ENCODE peak calls at places on chromosomes 3 and 15, in seven cellular contexts. One of them, this sample, is unnamed.

GRCh38 chr3:15386352-15386751 is 41.0 kb downstream of the METTL6 start:
- DNase-seq in stimulated activated CD8-positive, alpha-beta memory T cell treated with anti-CD3 and anti-CD28 coated beads, Interleukin-15, amount 100 ng/mL, for 1 hour: no peak
- DNase-seq in left ventricle myocardium inferior: no peak
- DNase-seq in stimulated activated naive B cell treated with anti-CD40 and anti-IgM and Interleukin-4, amounts not matched to agents 10 μg/mL and 1 μg/mL and 100 μg/mL, for 72 hours: no peak
- DNase-seq in T47D: no peak
- DNase-seq in kidney epithelial cell: no peak
- DNase-seq in pulmonary artery endothelial cell: no peak
- DNase-seq in this sample: no peak

GRCh38 chr15:67300266-67300914 is 45.8 kb downstream of the IQCH start:
- DNase-seq in T47D: no peak
- DNase-seq in left ventricle myocardium inferior: no peak
- DNase-seq in kidney epithelial cell: no peak
- DNase-seq in stimulated activated naive B cell treated with anti-CD40 and anti-IgM and Interleukin-4, amounts not matched to agents 10 μg/mL and 1 μg/mL and 100 μg/mL, for 72 hours: no peak
- DNase-seq in pulmonary artery endothelial cell: no peak
- DNase-seq in stimulated activated CD8-positive, alpha-beta memory T cell treated with anti-CD3 and anti-CD28 coated beads, Interleukin-15, amount 100 ng/mL, for 1 hour: no peak
- DNase-seq in this sample: no peak

GRCh38 chr15:50876260-50876988 is 32.1 kb upstream of the AP4E1 start:
- DNase-seq in left ventricle myocardium inferior: no peak
- DNase-seq in kidney epithelial cell: no peak
- DNase-seq in pulmonary artery endothelial cell: no peak
- DNase-seq in T47D: no peak
- DNase-seq in stimulated activated CD8-positive, alpha-beta memory T cell treated with anti-CD3 and anti-CD28 coated beads, Interleukin-15, amount 100 ng/mL, for 1 hour: no peak
- DNase-seq in stimulated activated naive B cell treated with anti-CD40 and anti-IgM and Interleukin-4, amounts not matched to agents 10 μg/mL and 1 μg/mL and 100 μg/mL, for 72 hours: no peak
- DNase-seq in this sample: peak; percentile 38

GRCh38 chr15:30905821-30906220 is 2.1 kb downstream of the FAN1 start:
- DNase-seq in T47D: peak; percentile 10
- DNase-seq in stimulated activated CD8-positive, alpha-beta memory T cell treated with anti-CD3 and anti-CD28 coated beads, Interleukin-15, amount 100 ng/mL, for 1 hour: no peak
- DNase-seq in pulmonary artery endothelial cell: no peak
- DNase-seq in kidney epithelial cell: no peak
- DNase-seq in stimulated activated naive B cell treated with anti-CD40 and anti-IgM and Interleukin-4, amounts not matched to agents 10 μg/mL and 1 μg/mL and 100 μg/mL, for 72 hours: no peak
- DNase-seq in left ventricle myocardium inferior: no peak
- DNase-seq in this sample: no peak

GRCh38 chr3:72273615-72274014 is 488.7 kb upstream of the PROK2 start:
- DNase-seq in kidney epithelial cell: peak; percentile 60
- DNase-seq in left ventricle myocardium inferior: no peak
- DNase-seq in T47D: no peak
- DNase-seq in stimulated activated naive B cell treated with anti-CD40 and anti-IgM and Interleukin-4, amounts not matched to agents 10 μg/mL and 1 μg/mL and 100 μg/mL, for 72 hours: no peak
- DNase-seq in pulmonary artery endothelial cell: no peak
- DNase-seq in stimulated activated CD8-positive, alpha-beta memory T cell treated with anti-CD3 and anti-CD28 coated beads, Interleukin-15, amount 100 ng/mL, for 1 hour: no peak
- DNase-seq in this sample: no peak

GRCh38 chr3:196774191-196774820 is 34.6 kb downstream of the PAK2 start:
- DNase-seq in T47D: no peak
- DNase-seq in pulmonary artery endothelial cell: peak; percentile 20
- DNase-seq in left ventricle myocardium inferior: no peak
- DNase-seq in kidney epithelial cell: no peak
- DNase-seq in stimulated activated CD8-positive, alpha-beta memory T cell treated with anti-CD3 and anti-CD28 coated beads, Interleukin-15, amount 100 ng/mL, for 1 hour: no peak
- DNase-seq in stimulated activated naive B cell treated with anti-CD40 and anti-IgM and Interleukin-4, amounts not matched to agents 10 μg/mL and 1 μg/mL and 100 μg/mL, for 72 hours: no peak
- DNase-seq in this sample: no peak

GRCh38 chr15:70902105-70902504 is 9.5 kb downstream of the LRRC49 start:
- DNase-seq in left ventricle myocardium inferior: no peak
- DNase-seq in stimulated activated CD8-positive, alpha-beta memory T cell treated with anti-CD3 and anti-CD28 coated beads, Interleukin-15, amount 100 ng/mL, for 1 hour: no peak
- DNase-seq in pulmonary artery endothelial cell: peak; percentile 51
- DNase-seq in kidney epithelial cell: peak; percentile 63
- DNase-seq in stimulated activated naive B cell treated with anti-CD40 and anti-IgM and Interleukin-4, amounts not matched to agents 10 μg/mL and 1 μg/mL and 100 μg/mL, for 72 hours: no peak
- DNase-seq in T47D: no peak
- DNase-seq in this sample: no peak

GRCh38 chr3:105398407-105398806 is 31.7 kb downstream of the ALCAM start:
- DNase-seq in pulmonary artery endothelial cell: no peak
- DNase-seq in kidney epithelial cell: no peak
- DNase-seq in stimulated activated CD8-positive, alpha-beta memory T cell treated with anti-CD3 and anti-CD28 coated beads, Interleukin-15, amount 100 ng/mL, for 1 hour: no peak
- DNase-seq in stimulated activated naive B cell treated with anti-CD40 and anti-IgM and Interleukin-4, amounts not matched to agents 10 μg/mL and 1 μg/mL and 100 μg/mL, for 72 hours: no peak
- DNase-seq in left ventricle myocardium inferior: no peak
- DNase-seq in T47D: no peak
- DNase-seq in this sample: no peak

GRCh38 chr3:70201975-70202374 is 110.5 kb downstream of the MDFIC2 start:
- DNase-seq in pulmonary artery endothelial cell: no peak
- DNase-seq in left ventricle myocardium inferior: no peak
- DNase-seq in kidney epithelial cell: no peak
- DNase-seq in stimulated activated CD8-positive, alpha-beta memory T cell treated with anti-CD3 and anti-CD28 coated beads, Interleukin-15, amount 100 ng/mL, for 1 hour: no peak
- DNase-seq in stimulated activated naive B cell treated with anti-CD40 and anti-IgM and Interleukin-4, amounts not matched to agents 10 μg/mL and 1 μg/mL and 100 μg/mL, for 72 hours: no peak
- DNase-seq in T47D: no peak
- DNase-seq in this sample: no peak

GRCh38 chr15:77836116-77836798 is 203.5 kb upstream of the LINGO1 start:
- DNase-seq in stimulated activated naive B cell treated with anti-CD40 and anti-IgM and Interleukin-4, amounts not matched to agents 10 μg/mL and 1 μg/mL and 100 μg/mL, for 72 hours: no peak
- DNase-seq in left ventricle myocardium inferior: no peak
- DNase-seq in T47D: peak; percentile 50
- DNase-seq in stimulated activated CD8-positive, alpha-beta memory T cell treated with anti-CD3 and anti-CD28 coated beads, Interleukin-15, amount 100 ng/mL, for 1 hour: no peak
- DNase-seq in pulmonary artery endothelial cell: no peak
- DNase-seq in kidney epithelial cell: no peak
- DNase-seq in this sample: no peak

GRCh38 chr3:72591522-72592421 is 256.5 kb downstream of the SHQ1 start:
- DNase-seq in stimulated activated CD8-positive, alpha-beta memory T cell treated with anti-CD3 and anti-CD28 coated beads, Interleukin-15, amount 100 ng/mL, for 1 hour: no peak
- DNase-seq in left ventricle myocardium inferior: peak; percentile 20
- DNase-seq in pulmonary artery endothelial cell: no peak
- DNase-seq in stimulated activated naive B cell treated with anti-CD40 and anti-IgM and Interleukin-4, amounts not matched to agents 10 μg/mL and 1 μg/mL and 100 μg/mL, for 72 hours: no peak
- DNase-seq in T47D: peak; percentile 22
- DNase-seq in kidney epithelial cell: peak; percentile 73
- DNase-seq in this sample: no peak

GRCh38 chr3:179956416-179956830 is 80.3 kb downstream of the PEX5L start:
- DNase-seq in stimulated activated naive B cell treated with anti-CD40 and anti-IgM and Interleukin-4, amounts not matched to agents 10 μg/mL and 1 μg/mL and 100 μg/mL, for 72 hours: no peak
- DNase-seq in left ventricle myocardium inferior: no peak
- DNase-seq in stimulated activated CD8-positive, alpha-beta memory T cell treated with anti-CD3 and anti-CD28 coated beads, Interleukin-15, amount 100 ng/mL, for 1 hour: no peak
- DNase-seq in T47D: no peak
- DNase-seq in kidney epithelial cell: no peak
- DNase-seq in pulmonary artery endothelial cell: no peak
- DNase-seq in this sample: peak; percentile 67

GRCh38 chr3:187066228-187066995 is 72.9 kb downstream of the RPL39L start:
- DNase-seq in kidney epithelial cell: no peak
- DNase-seq in pulmonary artery endothelial cell: no peak
- DNase-seq in stimulated activated CD8-positive, alpha-beta memory T cell treated with anti-CD3 and anti-CD28 coated beads, Interleukin-15, amount 100 ng/mL, for 1 hour: no peak
- DNase-seq in stimulated activated naive B cell treated with anti-CD40 and anti-IgM and Interleukin-4, amounts not matched to agents 10 μg/mL and 1 μg/mL and 100 μg/mL, for 72 hours: peak; percentile 50
- DNase-seq in left ventricle myocardium inferior: no peak
- DNase-seq in T47D: peak; percentile 95
- DNase-seq in this sample: peak; percentile 60

GRCh38 chr15:26631894-26632293 is 141.0 kb downstream of the GABRB3 start:
- DNase-seq in T47D: no peak
- DNase-seq in stimulated activated CD8-positive, alpha-beta memory T cell treated with anti-CD3 and anti-CD28 coated beads, Interleukin-15, amount 100 ng/mL, for 1 hour: no peak
- DNase-seq in stimulated activated naive B cell treated with anti-CD40 and anti-IgM and Interleukin-4, amounts not matched to agents 10 μg/mL and 1 μg/mL and 100 μg/mL, for 72 hours: no peak
- DNase-seq in left ventricle myocardium inferior: no peak
- DNase-seq in kidney epithelial cell: no peak
- DNase-seq in pulmonary artery endothelial cell: no peak
- DNase-seq in this sample: no peak

GRCh38 chr3:125110016-125110875 is 54.4 kb upstream of the HEG1 start:
- DNase-seq in T47D: no peak
- DNase-seq in kidney epithelial cell: peak; percentile 76
- DNase-seq in stimulated activated naive B cell treated with anti-CD40 and anti-IgM and Interleukin-4, amounts not matched to agents 10 μg/mL and 1 μg/mL and 100 μg/mL, for 72 hours: no peak
- DNase-seq in stimulated activated CD8-positive, alpha-beta memory T cell treated with anti-CD3 and anti-CD28 coated beads, Interleukin-15, amount 100 ng/mL, for 1 hour: no peak
- DNase-seq in left ventricle myocardium inferior: no peak
- DNase-seq in pulmonary artery endothelial cell: no peak
- DNase-seq in this sample: no peak

GRCh38 chr3:100245932-100246331 is 14.9 kb upstream of the TBC1D23 start:
- DNase-seq in kidney epithelial cell: no peak
- DNase-seq in left ventricle myocardium inferior: no peak
- DNase-seq in pulmonary artery endothelial cell: no peak
- DNase-seq in T47D: no peak
- DNase-seq in stimulated activated CD8-positive, alpha-beta memory T cell treated with anti-CD3 and anti-CD28 coated beads, Interleukin-15, amount 100 ng/mL, for 1 hour: no peak
- DNase-seq in stimulated activated naive B cell treated with anti-CD40 and anti-IgM and Interleukin-4, amounts not matched to agents 10 μg/mL and 1 μg/mL and 100 μg/mL, for 72 hours: no peak
- DNase-seq in this sample: no peak

GRCh38 chr3:156341324-156341723 is 213.6 kb downstream of the SSR3 start:
- DNase-seq in T47D: no peak
- DNase-seq in stimulated activated CD8-positive, alpha-beta memory T cell treated with anti-CD3 and anti-CD28 coated beads, Interleukin-15, amount 100 ng/mL, for 1 hour: no peak
- DNase-seq in stimulated activated naive B cell treated with anti-CD40 and anti-IgM and Interleukin-4, amounts not matched to agents 10 μg/mL and 1 μg/mL and 100 μg/mL, for 72 hours: no peak
- DNase-seq in pulmonary artery endothelial cell: no peak
- DNase-seq in left ventricle myocardium inferior: no peak
- DNase-seq in kidney epithelial cell: no peak
- DNase-seq in this sample: no peak

GRCh38 chr15:60652870-60653269 is 173.9 kb upstream of the ICE2 start:
- DNase-seq in stimulated activated CD8-positive, alpha-beta memory T cell treated with anti-CD3 and anti-CD28 coated beads, Interleukin-15, amount 100 ng/mL, for 1 hour: no peak
- DNase-seq in left ventricle myocardium inferior: no peak
- DNase-seq in kidney epithelial cell: no peak
- DNase-seq in T47D: no peak
- DNase-seq in stimulated activated naive B cell treated with anti-CD40 and anti-IgM and Interleukin-4, amounts not matched to agents 10 μg/mL and 1 μg/mL and 100 μg/mL, for 72 hours: no peak
- DNase-seq in pulmonary artery endothelial cell: no peak
- DNase-seq in this sample: no peak

GRCh38 chr3:13626915-13627460 is 78.1 kb downstream of the FBLN2 start:
- DNase-seq in kidney epithelial cell: no peak
- DNase-seq in T47D: no peak
- DNase-seq in stimulated activated CD8-positive, alpha-beta memory T cell treated with anti-CD3 and anti-CD28 coated beads, Interleukin-15, amount 100 ng/mL, for 1 hour: no peak
- DNase-seq in stimulated activated naive B cell treated with anti-CD40 and anti-IgM and Interleukin-4, amounts not matched to agents 10 μg/mL and 1 μg/mL and 100 μg/mL, for 72 hours: no peak
- DNase-seq in left ventricle myocardium inferior: no peak
- DNase-seq in pulmonary artery endothelial cell: no peak
- DNase-seq in this sample: no peak

GRCh38 chr3:24510030-24510648 is 15.5 kb upstream of the THRB start:
- DNase-seq in stimulated activated CD8-positive, alpha-beta memory T cell treated with anti-CD3 and anti-CD28 coated beads, Interleukin-15, amount 100 ng/mL, for 1 hour: no peak
- DNase-seq in pulmonary artery endothelial cell: no peak
- DNase-seq in left ventricle myocardium inferior: no peak
- DNase-seq in kidney epithelial cell: no peak
- DNase-seq in T47D: no peak
- DNase-seq in stimulated activated naive B cell treated with anti-CD40 and anti-IgM and Interleukin-4, amounts not matched to agents 10 μg/mL and 1 μg/mL and 100 μg/mL, for 72 hours: no peak
- DNase-seq in this sample: no peak

GRCh38 chr3:98596902-98597500 is 3.6 kb upstream of the CPOX start:
- DNase-seq in kidney epithelial cell: no peak
- DNase-seq in pulmonary artery endothelial cell: no peak
- DNase-seq in left ventricle myocardium inferior: no peak
- DNase-seq in T47D: peak; percentile 49
- DNase-seq in stimulated activated CD8-positive, alpha-beta memory T cell treated with anti-CD3 and anti-CD28 coated beads, Interleukin-15, amount 100 ng/mL, for 1 hour: no peak
- DNase-seq in stimulated activated naive B cell treated with anti-CD40 and anti-IgM and Interleukin-4, amounts not matched to agents 10 μg/mL and 1 μg/mL and 100 μg/mL, for 72 hours: no peak
- DNase-seq in this sample: no peak

GRCh38 chr15:93042211-93042610 is 46.8 kb downstream of the RGMA start:
- DNase-seq in kidney epithelial cell: no peak
- DNase-seq in pulmonary artery endothelial cell: no peak
- DNase-seq in stimulated activated CD8-positive, alpha-beta memory T cell treated with anti-CD3 and anti-CD28 coated beads, Interleukin-15, amount 100 ng/mL, for 1 hour: no peak
- DNase-seq in T47D: no peak
- DNase-seq in stimulated activated naive B cell treated with anti-CD40 and anti-IgM and Interleukin-4, amounts not matched to agents 10 μg/mL and 1 μg/mL and 100 μg/mL, for 72 hours: no peak
- DNase-seq in left ventricle myocardium inferior: no peak
- DNase-seq in this sample: no peak

GRCh38 chr15:101810905-101811304 is 1.1 kb upstream of the OR4F15 start:
- DNase-seq in kidney epithelial cell: no peak
- DNase-seq in pulmonary artery endothelial cell: no peak
- DNase-seq in stimulated activated naive B cell treated with anti-CD40 and anti-IgM and Interleukin-4, amounts not matched to agents 10 μg/mL and 1 μg/mL and 100 μg/mL, for 72 hours: no peak
- DNase-seq in T47D: peak; percentile 50
- DNase-seq in left ventricle myocardium inferior: no peak
- DNase-seq in stimulated activated CD8-positive, alpha-beta memory T cell treated with anti-CD3 and anti-CD28 coated beads, Interleukin-15, amount 100 ng/mL, for 1 hour: no peak
- DNase-seq in this sample: no peak

GRCh38 chr15:70853270-70853854 is 595 bp downstream of the LARP6 start:
- DNase-seq in stimulated activated CD8-positive, alpha-beta memory T cell treated with anti-CD3 and anti-CD28 coated beads, Interleukin-15, amount 100 ng/mL, for 1 hour: no peak
- DNase-seq in stimulated activated naive B cell treated with anti-CD40 and anti-IgM and Interleukin-4, amounts not matched to agents 10 μg/mL and 1 μg/mL and 100 μg/mL, for 72 hours: no peak
- DNase-seq in kidney epithelial cell: no peak
- DNase-seq in left ventricle myocardium inferior: no peak
- DNase-seq in T47D: no peak
- DNase-seq in pulmonary artery endothelial cell: no peak
- DNase-seq in this sample: peak; percentile 31

GRCh38 chr15:52183562-52184173 is 7.5 kb downstream of the GNB5 start:
- DNase-seq in pulmonary artery endothelial cell: no peak
- DNase-seq in stimulated activated CD8-positive, alpha-beta memory T cell treated with anti-CD3 and anti-CD28 coated beads, Interleukin-15, amount 100 ng/mL, for 1 hour: no peak
- DNase-seq in T47D: peak; percentile 56
- DNase-seq in stimulated activated naive B cell treated with anti-CD40 and anti-IgM and Interleukin-4, amounts not matched to agents 10 μg/mL and 1 μg/mL and 100 μg/mL, for 72 hours: no peak
- DNase-seq in kidney epithelial cell: no peak
- DNase-seq in left ventricle myocardium inferior: no peak
- DNase-seq in this sample: no peak

GRCh38 chr15:101765772-101766456 is 37.4 kb upstream of the OR4F6 start:
- DNase-seq in T47D: no peak
- DNase-seq in left ventricle myocardium inferior: no peak
- DNase-seq in stimulated activated CD8-positive, alpha-beta memory T cell treated with anti-CD3 and anti-CD28 coated beads, Interleukin-15, amount 100 ng/mL, for 1 hour: no peak
- DNase-seq in pulmonary artery endothelial cell: no peak
- DNase-seq in stimulated activated naive B cell treated with anti-CD40 and anti-IgM and Interleukin-4, amounts not matched to agents 10 μg/mL and 1 μg/mL and 100 μg/mL, for 72 hours: no peak
- DNase-seq in kidney epithelial cell: no peak
- DNase-seq in this sample: no peak

GRCh38 chr3:32934150-32934742 is 17.2 kb upstream of the CCR4 start:
- DNase-seq in left ventricle myocardium inferior: no peak
- DNase-seq in kidney epithelial cell: no peak
- DNase-seq in stimulated activated CD8-positive, alpha-beta memory T cell treated with anti-CD3 and anti-CD28 coated beads, Interleukin-15, amount 100 ng/mL, for 1 hour: no peak
- DNase-seq in pulmonary artery endothelial cell: no peak
- DNase-seq in T47D: peak; percentile 44
- DNase-seq in stimulated activated naive B cell treated with anti-CD40 and anti-IgM and Interleukin-4, amounts not matched to agents 10 μg/mL and 1 μg/mL and 100 μg/mL, for 72 hours: no peak
- DNase-seq in this sample: no peak

GRCh38 chr3:100270218-100270588 is 9.4 kb downstream of the TBC1D23 start:
- DNase-seq in pulmonary artery endothelial cell: no peak
- DNase-seq in left ventricle myocardium inferior: no peak
- DNase-seq in kidney epithelial cell: no peak
- DNase-seq in T47D: no peak
- DNase-seq in stimulated activated naive B cell treated with anti-CD40 and anti-IgM and Interleukin-4, amounts not matched to agents 10 μg/mL and 1 μg/mL and 100 μg/mL, for 72 hours: no peak
- DNase-seq in stimulated activated CD8-positive, alpha-beta memory T cell treated with anti-CD3 and anti-CD28 coated beads, Interleukin-15, amount 100 ng/mL, for 1 hour: no peak
- DNase-seq in this sample: no peak

GRCh38 chr3:71428841-71429609 is 154.5 kb downstream of the FOXP1 start:
- DNase-seq in kidney epithelial cell: no peak
- DNase-seq in stimulated activated naive B cell treated with anti-CD40 and anti-IgM and Interleukin-4, amounts not matched to agents 10 μg/mL and 1 μg/mL and 100 μg/mL, for 72 hours: no peak
- DNase-seq in stimulated activated CD8-positive, alpha-beta memory T cell treated with anti-CD3 and anti-CD28 coated beads, Interleukin-15, amount 100 ng/mL, for 1 hour: no peak
- DNase-seq in pulmonary artery endothelial cell: no peak
- DNase-seq in left ventricle myocardium inferior: peak; percentile 35
- DNase-seq in T47D: no peak
- DNase-seq in this sample: no peak

GRCh38 chr3:188421151-188421821 is 267.3 kb downstream of the LPP start:
- DNase-seq in left ventricle myocardium inferior: no peak
- DNase-seq in stimulated activated naive B cell treated with anti-CD40 and anti-IgM and Interleukin-4, amounts not matched to agents 10 μg/mL and 1 μg/mL and 100 μg/mL, for 72 hours: no peak
- DNase-seq in T47D: no peak
- DNase-seq in pulmonary artery endothelial cell: no peak
- DNase-seq in stimulated activated CD8-positive, alpha-beta memory T cell treated with anti-CD3 and anti-CD28 coated beads, Interleukin-15, amount 100 ng/mL, for 1 hour: no peak
- DNase-seq in kidney epithelial cell: peak; percentile 25
- DNase-seq in this sample: no peak

GRCh38 chr15:62783303-62783957 is 259.1 kb upstream of the TPM1 start:
- DNase-seq in kidney epithelial cell: peak; percentile 74
- DNase-seq in stimulated activated CD8-positive, alpha-beta memory T cell treated with anti-CD3 and anti-CD28 coated beads, Interleukin-15, amount 100 ng/mL, for 1 hour: no peak
- DNase-seq in stimulated activated naive B cell treated with anti-CD40 and anti-IgM and Interleukin-4, amounts not matched to agents 10 μg/mL and 1 μg/mL and 100 μg/mL, for 72 hours: no peak
- DNase-seq in T47D: no peak
- DNase-seq in left ventricle myocardium inferior: no peak
- DNase-seq in pulmonary artery endothelial cell: no peak
- DNase-seq in this sample: no peak

GRCh38 chr15:36936652-36937051 is 163.7 kb downstream of the MEIS2 start:
- DNase-seq in stimulated activated naive B cell treated with anti-CD40 and anti-IgM and Interleukin-4, amounts not matched to agents 10 μg/mL and 1 μg/mL and 100 μg/mL, for 72 hours: no peak
- DNase-seq in pulmonary artery endothelial cell: no peak
- DNase-seq in kidney epithelial cell: no peak
- DNase-seq in T47D: no peak
- DNase-seq in left ventricle myocardium inferior: no peak
- DNase-seq in stimulated activated CD8-positive, alpha-beta memory T cell treated with anti-CD3 and anti-CD28 coated beads, Interleukin-15, amount 100 ng/mL, for 1 hour: no peak
- DNase-seq in this sample: no peak

GRCh38 chr15:97084650-97085049 is 754.1 kb downstream of the NR2F2 start:
- DNase-seq in pulmonary artery endothelial cell: no peak
- DNase-seq in stimulated activated CD8-positive, alpha-beta memory T cell treated with anti-CD3 and anti-CD28 coated beads, Interleukin-15, amount 100 ng/mL, for 1 hour: no peak
- DNase-seq in left ventricle myocardium inferior: no peak
- DNase-seq in stimulated activated naive B cell treated with anti-CD40 and anti-IgM and Interleukin-4, amounts not matched to agents 10 μg/mL and 1 μg/mL and 100 μg/mL, for 72 hours: no peak
- DNase-seq in T47D: no peak
- DNase-seq in kidney epithelial cell: peak; percentile 44
- DNase-seq in this sample: no peak

GRCh38 chr3:157443873-157444770 is 7.5 kb downstream of the PTX3 start:
- DNase-seq in stimulated activated CD8-positive, alpha-beta memory T cell treated with anti-CD3 and anti-CD28 coated beads, Interleukin-15, amount 100 ng/mL, for 1 hour: no peak
- DNase-seq in pulmonary artery endothelial cell: no peak
- DNase-seq in left ventricle myocardium inferior: no peak
- DNase-seq in kidney epithelial cell: no peak
- DNase-seq in T47D: no peak
- DNase-seq in stimulated activated naive B cell treated with anti-CD40 and anti-IgM and Interleukin-4, amounts not matched to agents 10 μg/mL and 1 μg/mL and 100 μg/mL, for 72 hours: no peak
- DNase-seq in this sample: no peak

GRCh38 chr3:37183976-37184375 is 9.6 kb upstream of the LRRFIP2 start:
- DNase-seq in left ventricle myocardium inferior: no peak
- DNase-seq in T47D: no peak
- DNase-seq in pulmonary artery endothelial cell: no peak
- DNase-seq in kidney epithelial cell: no peak
- DNase-seq in stimulated activated naive B cell treated with anti-CD40 and anti-IgM and Interleukin-4, amounts not matched to agents 10 μg/mL and 1 μg/mL and 100 μg/mL, for 72 hours: no peak
- DNase-seq in stimulated activated CD8-positive, alpha-beta memory T cell treated with anti-CD3 and anti-CD28 coated beads, Interleukin-15, amount 100 ng/mL, for 1 hour: no peak
- DNase-seq in this sample: no peak

GRCh38 chr3:61637088-61638051 is 76.0 kb downstream of the PTPRG start:
- DNase-seq in pulmonary artery endothelial cell: no peak
- DNase-seq in left ventricle myocardium inferior: no peak
- DNase-seq in kidney epithelial cell: no peak
- DNase-seq in stimulated activated naive B cell treated with anti-CD40 and anti-IgM and Interleukin-4, amounts not matched to agents 10 μg/mL and 1 μg/mL and 100 μg/mL, for 72 hours: peak; percentile 0
- DNase-seq in T47D: no peak
- DNase-seq in stimulated activated CD8-positive, alpha-beta memory T cell treated with anti-CD3 and anti-CD28 coated beads, Interleukin-15, amount 100 ng/mL, for 1 hour: no peak
- DNase-seq in this sample: peak; percentile 83

GRCh38 chr15:58864602-58865419 is 68.7 kb downstream of the SLTM start:
- DNase-seq in kidney epithelial cell: no peak
- DNase-seq in T47D: no peak
- DNase-seq in stimulated activated naive B cell treated with anti-CD40 and anti-IgM and Interleukin-4, amounts not matched to agents 10 μg/mL and 1 μg/mL and 100 μg/mL, for 72 hours: no peak
- DNase-seq in stimulated activated CD8-positive, alpha-beta memory T cell treated with anti-CD3 and anti-CD28 coated beads, Interleukin-15, amount 100 ng/mL, for 1 hour: no peak
- DNase-seq in pulmonary artery endothelial cell: no peak
- DNase-seq in left ventricle myocardium inferior: peak; percentile 39
- DNase-seq in this sample: peak; percentile 24

GRCh38 chr3:161560006-161560637 is 63.5 kb downstream of the OTOL1 start:
- DNase-seq in stimulated activated naive B cell treated with anti-CD40 and anti-IgM and Interleukin-4, amounts not matched to agents 10 μg/mL and 1 μg/mL and 100 μg/mL, for 72 hours: no peak
- DNase-seq in T47D: peak; percentile 80
- DNase-seq in stimulated activated CD8-positive, alpha-beta memory T cell treated with anti-CD3 and anti-CD28 coated beads, Interleukin-15, amount 100 ng/mL, for 1 hour: no peak
- DNase-seq in pulmonary artery endothelial cell: no peak
- DNase-seq in left ventricle myocardium inferior: peak; percentile 18
- DNase-seq in kidney epithelial cell: no peak
- DNase-seq in this sample: no peak

This sample was measured in GM06990.